ENCODE peak calls at places on chromosomes 5 and 9, in seven cellular contexts. S, A, V, H, E, N and C are unnamed samples. For H3K4me1 and H3K27me3, the result is how much of the 10 kb centered on the place peaks cover.

GRCh38 chr9:133814586-133815090 is 76.5 kb upstream of the SARDH start:
- DNase-seq in E (no peak), S (no peak), A (no peak), V (no peak), H (no peak), N (no peak), C (no peak)

GRCh38 chr5:74320526-74320925 is 320.0 kb downstream of the ENC1 start:
- DNase-seq in E (no peak), A (no peak), V (no peak), N (no peak), S (no peak), H (no peak), C (no peak)

GRCh38 chr5:179905144-179905526 is 2.6 kb downstream of the TBC1D9B start:
- DNase-seq in N (no peak), V (no peak), E (no peak), A (no peak), H (no peak), S (no peak), C (no peak)

GRCh38 chr5:78677777-78678668 is 29.5 kb upstream of the LHFPL2 start:
- DNase-seq in N (no peak), A (peak), E (no peak), H (no peak), V (peak), S (no peak), C (peak)

GRCh38 chr5:126122942-126123341 is 300.3 kb upstream of the GRAMD2B start:
- DNase-seq in N (peak), V (no peak), H (no peak), S (no peak), A (no peak), E (no peak), C (no peak)

GRCh38 chr5:86880785-86881492 is 263.2 kb downstream of the COX7C start:
- DNase-seq in H (no peak), V (peak), A (peak), S (peak), N (peak), E (peak), C (peak)

GRCh38 chr9:27282269-27282668 is 14.7 kb downstream of the EQTN start:
- DNase-seq in V (no peak), S (no peak), A (no peak), N (no peak), H (no peak), E (no peak), C (no peak)

GRCh38 chr9:134536101-134536900 is 105.3 kb upstream of the COL5A1 start:
- DNase-seq in E (no peak), A (no peak), V (no peak), H (peak), N (no peak), S (no peak), C (peak)

GRCh38 chr9:128969491-128969890 is 22.0 kb downstream of the NUP188 start:
- DNase-seq in A (no peak), H (no peak), S (no peak), V (no peak), E (no peak), N (no peak), C (no peak)

GRCh38 chr5:91269198-91269597 is 113.9 kb downstream of the ARRDC3 start:
- DNase-seq in V (no peak), E (no peak), S (no peak), H (no peak), A (no peak), N (no peak), C (no peak)

GRCh38 chr5:175448276-175448675 is 4.3 kb upstream of the DRD1 start:
- DNase-seq in A (no peak), N (no peak), H (no peak), E (no peak), S (no peak), V (no peak), C (no peak)

GRCh38 chr5:143434261-143435206 is 31.0 kb upstream of the NR3C1 start:
- DNase-seq in S (no peak), V (no peak), E (peak), A (no peak), H (no peak), N (no peak), C (no peak)

GRCh38 chr5:73591102-73591695 is 25.7 kb downstream of the UTP15 start:
- DNase-seq in A (peak), N (peak), H (no peak), E (peak), S (peak), V (peak), C (no peak)

GRCh38 chr9:124329393-124329792 is 71.6 kb downstream of the NEK6 start:
- DNase-seq in S (no peak), V (no peak), N (no peak), H (no peak), A (no peak), E (no peak), C (no peak)

GRCh38 chr9:131296906-131297500 is 7.5 kb downstream of the PLPP7 start:
- DNase-seq in V (no peak), A (no peak), E (no peak), N (no peak), S (no peak), H (no peak), C (no peak)

GRCh38 chr9:35643046-35643445 is 7.7 kb downstream of the SIT1 start:
- DNase-seq in E (no peak), N (no peak), V (no peak), A (no peak), H (peak), S (no peak), C (no peak)

GRCh38 chr5:17802256-17802655 is 168.0 kb downstream of the TAF11L14 start:
- DNase-seq in V (no peak), H (no peak), N (peak), A (no peak), E (no peak), S (no peak), C (no peak)

GRCh38 chr9:137639303-137640051 is 20.7 kb downstream of the EHMT1 start:
- DNase-seq in V (no peak), N (no peak), H (no peak), S (no peak), E (no peak), A (no peak), C (no peak)

GRCh38 chr5:172574845-172575170 is 66.3 kb upstream of the NEURL1B start:
- DNase-seq in V (no peak), A (no peak), N (no peak), E (no peak), S (no peak), H (peak), C (no peak)

GRCh38 chr9:16645970-16646369 is 224.5 kb downstream of the BNC2 start:
- DNase-seq in V (no peak), N (no peak), E (no peak), A (no peak), H (no peak), S (no peak), C (no peak)

GRCh38 chr9:118473527-118473926 is 769.3 kb downstream of the TLR4 start:
- DNase-seq in H (no peak), N (peak), V (no peak), E (no peak), S (no peak), A (no peak), C (no peak)

GRCh38 chr5:169251685-169252084 is 49.3 kb downstream of the SLIT3 start:
- DNase-seq in H (no peak), A (no peak), S (no peak), E (no peak), N (no peak), V (no peak), C (no peak)

GRCh38 chr5:141412853-141413539 is at the start of gene PCDHGA10:
- DNase-seq in A (no peak), E (peak), V (peak), H (no peak), N (peak), S (no peak), C (no peak)

GRCh38 chr5:400282-401215 is 42.4 kb upstream of the EXOC3 start:
- DNase-seq in A (no peak), H (no peak), E (no peak), N (no peak), V (peak), S (no peak), C (peak)
- H3K4me3 ChIP-seq in A (no peak), H (no peak), E (no peak), N (no peak), V (no peak), S (no peak), C (peak)

GRCh38 chr9:20224756-20225155 is 397.5 kb downstream of the MLLT3 start:
- DNase-seq in A (no peak), E (no peak), V (no peak), H (no peak), N (no peak), S (no peak), C (no peak)
- H3K4me1 ChIP-seq in A (under half), E (under half), V (under half), H (under half), N (under half), S (under half), C (under half)

DNA sequence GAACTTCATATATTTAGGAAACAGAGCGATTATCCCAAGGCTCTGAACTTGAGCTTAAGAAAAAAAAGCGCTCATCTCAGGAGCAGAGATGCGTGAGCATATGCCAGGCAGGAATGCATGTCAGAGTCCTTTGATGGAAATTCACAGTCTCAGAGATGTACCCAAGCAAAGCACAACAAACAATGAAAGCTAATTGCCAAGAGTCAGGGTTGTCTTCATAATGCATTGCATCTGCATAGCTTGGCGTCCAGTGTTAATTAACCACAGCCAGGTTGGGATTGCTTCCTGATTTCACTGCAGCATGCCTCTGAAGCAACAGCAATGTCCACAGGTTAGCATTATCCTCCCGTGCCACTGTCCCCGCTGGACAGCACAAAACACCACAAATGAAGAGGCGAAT is 907.0 kb upstream of the DMAC1 start:
- DNase-seq in N (no peak), H (no peak), A (no peak), V (no peak), S (no peak), E (no peak), C (no peak)
- H3K27me3 ChIP-seq in N (under half), H (under half), A (under half), V (under half), S (under half), E (under half), C (under half)

GRCh38 chr5:123485275-123485674 is 26.7 kb upstream of the CSNK1G3 start:
- DNase-seq in S (no peak), H (no peak), V (no peak), N (peak), E (no peak), A (no peak), C (no peak)
- H3K4me3 ChIP-seq in S (no peak), H (no peak), V (no peak), N (no peak), E (no peak), A (no peak), C (no peak)